ENCODE peak calls at places on chromosome X, in five cellular contexts. One of them, this sample, is unnamed.

GRCh38 chrX:68883800-68884199 is 55.0 kb downstream of the EFNB1 start:
- DNase-seq in heart right ventricle: no peak
- DNase-seq in cardiac muscle cell: no peak
- DNase-seq in CD8-positive, alpha-beta T cell: no peak
- DNase-seq in foreskin fibroblast: no peak
- DNase-seq in this sample: no peak

GRCh38 chrX:110026099-110026844 is 23.4 kb downstream of the TMEM164 start:
- DNase-seq in heart right ventricle: no peak
- DNase-seq in cardiac muscle cell: peak
- DNase-seq in CD8-positive, alpha-beta T cell: no peak
- DNase-seq in foreskin fibroblast: no peak
- DNase-seq in this sample: no peak

GRCh38 chrX:123267220-123267619 is 83.1 kb downstream of the GRIA3 start:
- DNase-seq in heart right ventricle: no peak
- DNase-seq in cardiac muscle cell: peak
- DNase-seq in CD8-positive, alpha-beta T cell: no peak
- DNase-seq in foreskin fibroblast: peak
- DNase-seq in this sample: no peak

GRCh38 chrX:3699841-3700381 is 13.5 kb downstream of the PRKX start:
- DNase-seq in heart right ventricle: no peak
- DNase-seq in cardiac muscle cell: peak
- DNase-seq in CD8-positive, alpha-beta T cell: no peak
- DNase-seq in foreskin fibroblast: peak
- DNase-seq in this sample: no peak

GRCh38 chrX:17788439-17788838 is 51.1 kb downstream of the SCML1 start:
- DNase-seq in heart right ventricle: peak
- DNase-seq in cardiac muscle cell: peak
- DNase-seq in CD8-positive, alpha-beta T cell: peak
- DNase-seq in foreskin fibroblast: peak
- DNase-seq in this sample: no peak

GRCh38 chrX:150546711-150547153 is 21.7 kb upstream of the MTM1 start:
- DNase-seq in heart right ventricle: no peak
- DNase-seq in cardiac muscle cell: no peak
- DNase-seq in CD8-positive, alpha-beta T cell: peak
- DNase-seq in foreskin fibroblast: no peak
- DNase-seq in this sample: no peak

GRCh38 chrX:153857348-153857903 is 27.1 kb upstream of the PDZD4 start:
- DNase-seq in heart right ventricle: no peak
- DNase-seq in cardiac muscle cell: no peak
- DNase-seq in CD8-positive, alpha-beta T cell: no peak
- DNase-seq in foreskin fibroblast: no peak
- DNase-seq in this sample: no peak

GRCh38 chrX:151902813-151903591 is 9.7 kb upstream of the MAGEA4 start:
- DNase-seq in heart right ventricle: peak
- DNase-seq in cardiac muscle cell: peak
- DNase-seq in CD8-positive, alpha-beta T cell: no peak
- DNase-seq in foreskin fibroblast: peak
- DNase-seq in this sample: no peak

GRCh38 chrX:19814240-19814639 is 73.2 kb downstream of the SH3KBP1 start:
- DNase-seq in heart right ventricle: no peak
- DNase-seq in cardiac muscle cell: no peak
- DNase-seq in CD8-positive, alpha-beta T cell: no peak
- DNase-seq in foreskin fibroblast: no peak
- DNase-seq in this sample: no peak

GRCh38 chrX:79325263-79325958 is 41.7 kb downstream of the ITM2A start:
- DNase-seq in heart right ventricle: no peak
- DNase-seq in cardiac muscle cell: no peak
- DNase-seq in CD8-positive, alpha-beta T cell: peak
- DNase-seq in foreskin fibroblast: no peak
- DNase-seq in this sample: no peak

GRCh38 chrX:147226801-147227200 is 412.3 kb upstream of the CXorf51A start:
- DNase-seq in heart right ventricle: no peak
- DNase-seq in cardiac muscle cell: no peak
- DNase-seq in CD8-positive, alpha-beta T cell: no peak
- DNase-seq in foreskin fibroblast: no peak
- DNase-seq in this sample: no peak

GRCh38 chrX:17689971-17690409 is 47.3 kb upstream of the SCML1 start:
- DNase-seq in heart right ventricle: no peak
- DNase-seq in cardiac muscle cell: peak
- DNase-seq in CD8-positive, alpha-beta T cell: peak
- DNase-seq in foreskin fibroblast: peak
- DNase-seq in this sample: peak

GRCh38 chrX:13647709-13648212 is 5.2 kb upstream of the TCEANC start:
- DNase-seq in heart right ventricle: peak
- DNase-seq in cardiac muscle cell: peak
- DNase-seq in CD8-positive, alpha-beta T cell: peak
- DNase-seq in foreskin fibroblast: peak
- DNase-seq in this sample: no peak

GRCh38 chrX:13721819-13722527 is 12.4 kb downstream of the TRAPPC2 start:
- DNase-seq in heart right ventricle: no peak
- DNase-seq in cardiac muscle cell: peak
- DNase-seq in CD8-positive, alpha-beta T cell: no peak
- DNase-seq in foreskin fibroblast: peak
- DNase-seq in this sample: no peak

DNA sequence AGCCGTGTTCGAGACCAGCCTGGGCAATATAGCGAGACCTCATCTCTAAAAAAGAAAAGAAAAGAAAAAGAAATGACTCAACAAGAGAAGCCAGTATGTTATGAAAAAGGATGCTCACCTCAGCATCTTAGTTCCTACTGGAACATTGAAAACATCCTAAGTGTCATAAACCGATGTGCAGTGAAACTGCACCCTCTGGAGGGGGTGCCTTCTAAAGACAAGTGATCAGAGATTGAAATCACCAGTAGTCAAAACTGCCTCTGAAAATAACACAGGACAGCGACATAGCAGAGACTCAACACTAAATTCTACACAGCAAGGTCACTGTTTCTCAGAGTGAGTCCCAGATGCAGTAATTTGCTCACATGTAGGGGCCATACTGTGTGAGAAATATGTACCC is 28.0 kb upstream of the ATP6AP2 start:
- DNase-seq in heart right ventricle: no peak
- DNase-seq in cardiac muscle cell: peak
- DNase-seq in CD8-positive, alpha-beta T cell: no peak
- DNase-seq in foreskin fibroblast: peak
- DNase-seq in this sample: no peak
- TF ChIP-seq CTCF in heart right ventricle: peak
- TF ChIP-seq CTCF in cardiac muscle cell: no peak
- TF ChIP-seq CTCF in CD8-positive, alpha-beta T cell: no peak
- TF ChIP-seq CTCF in foreskin fibroblast: peak
- TF ChIP-seq CTCF in this sample: no peak

DNA sequence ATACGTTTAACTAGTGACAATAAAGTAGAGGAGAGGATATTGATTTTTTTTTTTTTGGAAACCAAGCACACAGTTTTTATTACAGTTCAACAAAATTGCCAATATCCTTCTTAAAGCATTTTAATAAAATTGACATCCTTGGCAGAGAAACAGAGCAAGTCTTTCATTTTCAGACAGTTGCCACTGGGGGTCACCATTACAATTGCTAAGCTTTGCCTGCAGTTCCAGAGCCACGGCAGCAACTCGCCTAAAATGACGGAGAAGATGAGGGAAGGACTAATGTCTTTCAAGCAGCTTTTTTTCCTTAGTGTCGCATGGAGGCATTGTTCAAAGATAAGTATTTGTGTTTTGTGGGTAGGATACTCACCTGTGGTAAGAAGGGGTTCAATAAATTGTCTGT is 507.8 kb upstream of the ARX start:
- DNase-seq in heart right ventricle: no peak
- DNase-seq in cardiac muscle cell: peak
- DNase-seq in CD8-positive, alpha-beta T cell: no peak
- DNase-seq in foreskin fibroblast: peak
- DNase-seq in this sample: no peak
- TF ChIP-seq CTCF in heart right ventricle: peak
- TF ChIP-seq CTCF in cardiac muscle cell: peak
- TF ChIP-seq CTCF in CD8-positive, alpha-beta T cell: no peak
- TF ChIP-seq CTCF in foreskin fibroblast: no peak
- TF ChIP-seq CTCF in this sample: peak

DNA sequence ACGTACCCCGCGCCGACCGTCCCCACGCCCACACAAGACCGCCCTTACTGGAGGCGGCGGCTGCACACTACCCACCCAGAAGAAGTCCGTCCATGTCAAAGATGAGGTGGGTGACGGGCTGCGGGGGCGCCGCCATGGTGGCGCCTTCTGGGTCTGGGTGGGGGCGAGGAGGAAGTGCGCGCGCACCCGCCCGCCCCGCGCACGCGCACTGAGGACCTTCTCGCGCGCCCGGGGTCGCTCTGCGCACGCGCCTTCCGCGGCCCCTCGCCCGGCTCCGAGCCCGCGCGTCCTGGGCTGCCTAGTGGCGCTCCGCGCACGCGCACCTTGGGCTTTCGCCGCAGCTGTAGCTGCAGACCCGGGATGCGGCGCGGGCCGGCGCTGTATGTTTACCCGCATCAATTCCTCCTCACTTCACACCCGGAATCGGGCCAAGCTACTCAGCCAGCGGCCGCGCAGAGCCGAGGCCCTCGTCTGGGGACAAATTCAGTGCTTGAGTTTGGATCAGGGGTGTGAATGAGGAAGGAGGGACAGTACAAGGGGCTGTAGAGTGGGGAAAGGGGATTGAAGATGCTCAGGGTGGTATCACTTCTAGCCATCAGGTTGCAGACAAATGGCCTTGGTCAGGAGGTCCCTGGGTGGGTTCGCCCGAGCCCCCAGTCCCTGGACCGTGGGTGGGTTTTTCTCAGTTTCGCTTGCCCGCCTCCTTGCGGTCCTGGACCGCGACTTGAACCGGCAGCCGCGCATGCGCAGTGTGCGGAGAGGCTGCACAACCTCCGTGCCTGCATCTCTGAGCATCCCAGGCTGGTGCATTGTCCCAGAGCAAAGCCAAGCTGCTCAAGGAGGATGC is at the start of gene PUDP:
- DNase-seq in heart right ventricle: peak
- DNase-seq in cardiac muscle cell: peak
- DNase-seq in CD8-positive, alpha-beta T cell: peak
- DNase-seq in foreskin fibroblast: peak
- DNase-seq in this sample: peak
- TF ChIP-seq CTCF in heart right ventricle: peak
- TF ChIP-seq CTCF in cardiac muscle cell: no peak
- TF ChIP-seq CTCF in CD8-positive, alpha-beta T cell: no peak
- TF ChIP-seq CTCF in foreskin fibroblast: no peak
- TF ChIP-seq CTCF in this sample: peak

GRCh38 chrX:54825716-54826428 is 18.3 kb downstream of the MAGED2 start:
- DNase-seq in heart right ventricle: no peak
- DNase-seq in cardiac muscle cell: no peak
- DNase-seq in CD8-positive, alpha-beta T cell: peak
- DNase-seq in foreskin fibroblast: no peak
- DNase-seq in this sample: no peak
- TF ChIP-seq CTCF in heart right ventricle: no peak
- TF ChIP-seq CTCF in cardiac muscle cell: no peak
- TF ChIP-seq CTCF in CD8-positive, alpha-beta T cell: no peak
- TF ChIP-seq CTCF in foreskin fibroblast: no peak
- TF ChIP-seq CTCF in this sample: peak

DNA sequence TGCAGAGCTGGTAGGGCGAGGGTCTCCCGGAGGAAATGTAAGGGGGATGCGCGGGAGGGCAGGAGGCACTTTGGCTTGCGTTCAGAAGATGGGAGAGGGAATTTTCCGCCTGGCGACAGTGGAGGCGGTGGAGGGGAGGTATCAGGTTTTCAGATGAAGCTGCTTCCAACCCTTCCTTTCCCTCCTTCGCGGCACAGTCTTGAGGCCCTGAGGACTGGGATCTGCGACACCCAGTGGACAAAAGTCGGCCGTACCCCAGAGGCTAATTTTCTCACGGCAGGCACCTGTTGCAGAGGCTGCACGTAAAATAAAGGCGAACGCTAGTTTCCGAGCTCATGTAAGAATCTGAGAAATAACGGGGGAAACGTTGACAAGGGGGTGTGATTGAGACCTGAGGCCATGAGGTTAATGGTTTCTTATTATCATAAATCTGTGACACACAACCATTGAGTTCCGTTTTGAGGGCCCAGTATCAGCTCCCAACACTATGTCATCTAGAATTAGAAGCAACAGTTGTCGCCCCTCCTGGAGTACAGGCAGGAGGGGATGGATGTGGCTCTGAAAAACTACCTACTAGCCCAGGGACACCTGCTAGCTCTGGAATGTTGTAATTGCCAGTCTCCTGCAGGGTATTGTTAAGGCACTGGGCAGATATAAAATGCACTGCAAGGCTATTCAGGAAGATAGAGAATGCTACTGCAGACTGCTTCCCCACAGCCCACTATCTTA is 1.1 kb downstream of the ZCCHC18 start:
- DNase-seq in heart right ventricle: peak
- DNase-seq in cardiac muscle cell: peak
- DNase-seq in CD8-positive, alpha-beta T cell: peak
- DNase-seq in foreskin fibroblast: peak
- DNase-seq in this sample: peak
- TF ChIP-seq CTCF in heart right ventricle: peak
- TF ChIP-seq CTCF in cardiac muscle cell: peak
- TF ChIP-seq CTCF in CD8-positive, alpha-beta T cell: peak
- TF ChIP-seq CTCF in foreskin fibroblast: peak
- TF ChIP-seq CTCF in this sample: peak

DNA sequence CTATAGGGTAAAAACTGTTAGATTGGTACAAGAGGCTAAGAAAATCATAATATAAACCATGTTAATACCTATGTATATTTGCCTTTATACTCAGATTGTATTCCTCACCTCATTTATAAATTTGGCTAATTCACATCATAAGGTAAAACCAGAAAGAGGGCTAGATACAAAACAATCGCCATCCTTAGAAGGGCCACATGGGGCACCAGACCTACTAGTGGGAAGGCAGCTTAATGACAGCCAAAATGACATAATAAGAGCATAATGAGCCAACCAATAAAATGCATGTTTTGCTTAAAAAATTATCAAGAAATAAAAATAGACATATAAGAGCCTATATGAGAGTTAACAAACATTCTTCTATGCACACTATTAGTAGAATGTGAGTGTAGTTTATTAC is 107.3 kb upstream of the PRDX4 start:
- DNase-seq in heart right ventricle: no peak
- DNase-seq in cardiac muscle cell: no peak
- DNase-seq in CD8-positive, alpha-beta T cell: no peak
- DNase-seq in foreskin fibroblast: no peak
- DNase-seq in this sample: no peak
- TF ChIP-seq CTCF in heart right ventricle: no peak
- TF ChIP-seq CTCF in cardiac muscle cell: no peak
- TF ChIP-seq CTCF in CD8-positive, alpha-beta T cell: no peak
- TF ChIP-seq CTCF in foreskin fibroblast: no peak
- TF ChIP-seq CTCF in this sample: peak

GRCh38 chrX:107547621-107548020 is 80.7 kb upstream of the PRPS1 start:
- DNase-seq in heart right ventricle: peak
- DNase-seq in cardiac muscle cell: no peak
- DNase-seq in CD8-positive, alpha-beta T cell: no peak
- DNase-seq in foreskin fibroblast: no peak
- DNase-seq in this sample: no peak

GRCh38 chrX:107541244-107541643 is 87.1 kb upstream of the PRPS1 start:
- DNase-seq in heart right ventricle: no peak
- DNase-seq in cardiac muscle cell: no peak
- DNase-seq in CD8-positive, alpha-beta T cell: no peak
- DNase-seq in foreskin fibroblast: peak
- DNase-seq in this sample: no peak

GRCh38 chrX:107537815-107538214 is 88.4 kb downstream of the FRMPD3 start:
- DNase-seq in heart right ventricle: no peak
- DNase-seq in cardiac muscle cell: peak
- DNase-seq in CD8-positive, alpha-beta T cell: peak
- DNase-seq in foreskin fibroblast: peak
- DNase-seq in this sample: no peak

DNA sequence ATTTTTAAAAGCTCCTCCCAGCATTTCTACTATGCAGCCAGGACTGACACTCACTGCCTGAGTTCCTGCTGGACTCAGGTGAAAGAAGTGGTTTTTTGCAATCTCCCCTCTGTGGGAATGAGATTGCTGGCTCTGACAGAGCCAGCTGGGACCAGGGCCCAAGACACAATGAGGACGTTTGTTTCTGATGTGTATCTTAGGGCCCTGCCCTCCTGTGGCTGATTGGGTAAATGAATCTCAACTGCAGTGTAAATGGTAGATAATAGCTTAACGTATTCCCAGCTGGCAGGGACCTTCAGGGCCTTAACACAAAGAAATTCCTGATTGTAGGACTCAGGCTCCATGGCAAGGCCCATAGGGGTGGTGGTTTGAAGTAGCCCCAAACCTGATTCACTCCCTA is 85.8 kb upstream of the PRPS1 start:
- DNase-seq in heart right ventricle: no peak
- DNase-seq in cardiac muscle cell: peak
- DNase-seq in CD8-positive, alpha-beta T cell: no peak
- DNase-seq in foreskin fibroblast: peak
- DNase-seq in this sample: no peak
- TF ChIP-seq CTCF in heart right ventricle: no peak
- TF ChIP-seq CTCF in cardiac muscle cell: peak
- TF ChIP-seq CTCF in CD8-positive, alpha-beta T cell: no peak
- TF ChIP-seq CTCF in foreskin fibroblast: peak
- TF ChIP-seq CTCF in this sample: peak